ENCODE peak calls at places on chromosomes 5 and 9, in eight cellular contexts. One of them, this sample, is unnamed.

GRCh38 chr9:89038354-89039091 is 47.3 kb downstream of the S1PR3 start:
- DNase-seq in A549: no peak
- DNase-seq in WTC11: no peak
- DNase-seq in SK-N-SH: no peak
- DNase-seq in K562: no peak
- DNase-seq in HepG2: no peak
- DNase-seq in IMR-90: peak; percentile 97
- DNase-seq in H1: no peak
- DNase-seq in this sample: no peak

GRCh38 chr9:126337690-126338426 is 11.2 kb downstream of the MVB12B start:
- DNase-seq in A549: no peak
- DNase-seq in K562: no peak
- DNase-seq in WTC11: no peak
- DNase-seq in SK-N-SH: no peak
- DNase-seq in H1: no peak
- DNase-seq in IMR-90: no peak
- DNase-seq in HepG2: no peak
- DNase-seq in this sample: no peak

GRCh38 chr5:10674582-10674981 is 86.5 kb downstream of the DAP start:
- DNase-seq in HepG2: no peak
- DNase-seq in SK-N-SH: no peak
- DNase-seq in A549: no peak
- DNase-seq in K562: no peak
- DNase-seq in H1: no peak
- DNase-seq in IMR-90: no peak
- DNase-seq in WTC11: no peak
- DNase-seq in this sample: no peak

GRCh38 chr9:100091650-100092049 is 7.2 kb downstream of the ERP44 start:
- DNase-seq in WTC11: no peak
- DNase-seq in K562: no peak
- DNase-seq in IMR-90: no peak
- DNase-seq in H1: no peak
- DNase-seq in A549: no peak
- DNase-seq in HepG2: no peak
- DNase-seq in SK-N-SH: no peak
- DNase-seq in this sample: no peak

GRCh38 chr9:91474656-91475055 is 51.0 kb upstream of the NFIL3 start:
- DNase-seq in IMR-90: peak; percentile 73
- DNase-seq in A549: no peak
- DNase-seq in HepG2: no peak
- DNase-seq in K562: no peak
- DNase-seq in H1: no peak
- DNase-seq in WTC11: no peak
- DNase-seq in SK-N-SH: no peak
- DNase-seq in this sample: no peak

GRCh38 chr9:91818647-91819403 is 131.2 kb downstream of the ROR2 start:
- DNase-seq in WTC11: no peak
- DNase-seq in K562: no peak
- DNase-seq in IMR-90: no peak
- DNase-seq in SK-N-SH: no peak
- DNase-seq in HepG2: no peak
- DNase-seq in A549: no peak
- DNase-seq in H1: no peak
- DNase-seq in this sample: no peak

GRCh38 chr5:78103226-78103722 is 191.2 kb downstream of the AP3B1 start:
- DNase-seq in IMR-90: no peak
- DNase-seq in H1: no peak
- DNase-seq in HepG2: no peak
- DNase-seq in K562: no peak
- DNase-seq in SK-N-SH: no peak
- DNase-seq in A549: no peak
- DNase-seq in WTC11: no peak
- DNase-seq in this sample: no peak

GRCh38 chr9:108525214-108525613 is 330.6 kb downstream of the ACTL7B start:
- DNase-seq in IMR-90: no peak
- DNase-seq in WTC11: no peak
- DNase-seq in K562: no peak
- DNase-seq in SK-N-SH: no peak
- DNase-seq in A549: no peak
- DNase-seq in HepG2: no peak
- DNase-seq in H1: no peak
- DNase-seq in this sample: no peak

GRCh38 chr5:65213921-65214525 is 267.7 kb downstream of the ADAMTS6 start:
- DNase-seq in IMR-90: peak; percentile 39
- DNase-seq in SK-N-SH: peak; percentile 46
- DNase-seq in WTC11: peak; percentile 30
- DNase-seq in H1: peak; percentile 13
- DNase-seq in HepG2: peak; percentile 41
- DNase-seq in A549: peak; percentile 53
- DNase-seq in K562: peak; percentile 10
- DNase-seq in this sample: no peak

GRCh38 chr5:176614805-176615478 is 5.0 kb upstream of the GPRIN1 start:
- DNase-seq in H1: no peak
- DNase-seq in WTC11: no peak
- DNase-seq in K562: no peak
- DNase-seq in SK-N-SH: no peak
- DNase-seq in HepG2: no peak
- DNase-seq in A549: no peak
- DNase-seq in IMR-90: peak; percentile 88
- DNase-seq in this sample: no peak

GRCh38 chr9:137416006-137416562 is 6.9 kb downstream of the EXD3 start:
- DNase-seq in HepG2: no peak
- DNase-seq in IMR-90: no peak
- DNase-seq in SK-N-SH: no peak
- DNase-seq in K562: no peak
- DNase-seq in H1: no peak
- DNase-seq in WTC11: no peak
- DNase-seq in A549: no peak
- DNase-seq in this sample: no peak

GRCh38 chr5:151602806-151603205 is 11.7 kb upstream of the FAT2 start:
- DNase-seq in A549: no peak
- DNase-seq in K562: no peak
- DNase-seq in SK-N-SH: no peak
- DNase-seq in IMR-90: no peak
- DNase-seq in HepG2: no peak
- DNase-seq in WTC11: no peak
- DNase-seq in H1: no peak
- DNase-seq in this sample: no peak

GRCh38 chr5:35811108-35811741 is 45.5 kb upstream of the IL7R start:
- DNase-seq in HepG2: no peak
- DNase-seq in IMR-90: peak; percentile 47
- DNase-seq in H1: no peak
- DNase-seq in K562: no peak
- DNase-seq in WTC11: no peak
- DNase-seq in SK-N-SH: no peak
- DNase-seq in A549: no peak
- DNase-seq in this sample: no peak

GRCh38 chr9:105070176-105070575 is 142.2 kb upstream of the ABCA1 start:
- DNase-seq in SK-N-SH: no peak
- DNase-seq in K562: no peak
- DNase-seq in IMR-90: no peak
- DNase-seq in A549: no peak
- DNase-seq in H1: no peak
- DNase-seq in HepG2: no peak
- DNase-seq in WTC11: no peak
- DNase-seq in this sample: no peak

GRCh38 chr9:33686942-33687341 is 108.4 kb upstream of the PRSS3 start:
- DNase-seq in H1: no peak
- DNase-seq in A549: no peak
- DNase-seq in WTC11: no peak
- DNase-seq in IMR-90: no peak
- DNase-seq in HepG2: no peak
- DNase-seq in SK-N-SH: no peak
- DNase-seq in K562: no peak
- DNase-seq in this sample: no peak

GRCh38 chr5:112917453-112918005 is 4.5 kb downstream of the REEP5 start:
- DNase-seq in SK-N-SH: peak; percentile 37
- DNase-seq in WTC11: peak; percentile 66
- DNase-seq in IMR-90: peak; percentile 49
- DNase-seq in K562: peak; percentile 51
- DNase-seq in HepG2: peak; percentile 28
- DNase-seq in H1: no peak
- DNase-seq in A549: peak; percentile 42
- DNase-seq in this sample: no peak

GRCh38 chr9:105690742-105691141 is 3.6 kb upstream of the TMEM38B start:
- DNase-seq in IMR-90: peak; percentile 22
- DNase-seq in H1: no peak
- DNase-seq in A549: peak; percentile 26
- DNase-seq in HepG2: no peak
- DNase-seq in K562: peak; percentile 49
- DNase-seq in WTC11: no peak
- DNase-seq in SK-N-SH: peak; percentile 46
- DNase-seq in this sample: no peak

DNA sequence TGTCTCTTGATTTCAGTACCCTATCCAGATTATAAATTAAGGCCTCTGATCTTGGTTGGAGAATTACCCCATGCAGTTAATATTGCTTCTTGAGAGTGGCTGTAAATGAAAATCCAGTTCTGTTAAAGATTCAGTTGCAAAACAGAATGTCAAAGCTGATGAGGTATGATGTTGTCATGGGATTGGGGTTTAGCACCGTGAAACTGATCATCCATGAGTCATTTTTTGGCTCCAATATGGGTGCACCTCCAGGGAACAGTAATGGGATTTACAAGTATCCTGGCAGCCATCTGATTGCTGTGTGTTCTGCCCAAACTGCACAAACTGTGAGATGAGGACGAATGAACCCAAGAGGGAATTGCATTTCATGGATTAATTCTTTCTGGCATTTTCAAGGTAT is 214.8 kb downstream of the GAS1 start:
- DNase-seq in IMR-90: peak; percentile 92
- DNase-seq in H1: no peak
- DNase-seq in HepG2: no peak
- DNase-seq in WTC11: no peak
- DNase-seq in SK-N-SH: no peak
- DNase-seq in K562: no peak
- DNase-seq in A549: no peak
- DNase-seq in this sample: no peak
- TF ChIP-seq USF2 in IMR-90: no peak
- TF ChIP-seq USF2 in H1: no peak
- TF ChIP-seq USF2 in HepG2: no peak
- TF ChIP-seq USF2 in WTC11: no peak
- TF ChIP-seq USF2 in SK-N-SH: no peak
- TF ChIP-seq USF2 in K562: no peak
- TF ChIP-seq USF2 in A549: no peak
- TF ChIP-seq USF2 in this sample: no peak

DNA sequence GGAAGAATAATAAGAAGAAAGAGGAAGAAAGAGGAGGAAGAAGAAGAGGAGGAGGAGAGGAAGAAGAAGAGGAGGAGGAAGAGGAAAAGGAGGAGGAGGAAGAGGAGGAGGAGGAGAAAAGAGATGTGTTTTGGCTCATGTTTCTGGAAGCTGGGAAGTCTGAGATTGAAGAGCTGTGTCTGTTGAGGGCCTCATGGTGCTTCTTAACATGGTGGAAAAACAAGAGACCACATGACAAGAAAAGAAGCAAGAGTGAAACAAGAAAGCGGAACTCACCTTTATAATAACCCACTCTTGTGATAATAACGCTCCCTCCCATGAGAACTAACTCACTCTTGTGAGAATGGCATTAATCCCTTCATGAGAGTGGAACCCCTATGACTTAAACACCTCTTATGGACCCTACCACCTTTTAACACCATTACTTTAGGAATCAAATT is 36.1 kb upstream of the RANBP6 start:
- DNase-seq in HepG2: no peak
- DNase-seq in WTC11: no peak
- DNase-seq in IMR-90: no peak
- DNase-seq in H1: no peak
- DNase-seq in K562: no peak
- DNase-seq in SK-N-SH: no peak
- DNase-seq in A549: no peak
- DNase-seq in this sample: peak; percentile 75
- TF ChIP-seq USF2 in HepG2: no peak
- TF ChIP-seq USF2 in WTC11: no peak
- TF ChIP-seq USF2 in IMR-90: no peak
- TF ChIP-seq USF2 in H1: no peak
- TF ChIP-seq USF2 in K562: no peak
- TF ChIP-seq USF2 in SK-N-SH: no peak
- TF ChIP-seq USF2 in A549: no peak
- TF ChIP-seq USF2 in this sample: peak; percentile 39

GRCh38 chr5:158877124-158877581 is 222.6 kb downstream of the EBF1 start:
- DNase-seq in HepG2: no peak
- DNase-seq in A549: peak; percentile 16
- DNase-seq in WTC11: no peak
- DNase-seq in SK-N-SH: no peak
- DNase-seq in H1: no peak
- DNase-seq in IMR-90: no peak
- DNase-seq in K562: no peak
- DNase-seq in this sample: no peak

GRCh38 chr5:158874814-158875213 is 224.9 kb downstream of the EBF1 start:
- DNase-seq in IMR-90: no peak
- DNase-seq in WTC11: no peak
- DNase-seq in A549: no peak
- DNase-seq in SK-N-SH: no peak
- DNase-seq in K562: no peak
- DNase-seq in HepG2: no peak
- DNase-seq in H1: no peak
- DNase-seq in this sample: no peak

GRCh38 chr5:158876263-158876942 is 223.3 kb downstream of the EBF1 start:
- DNase-seq in HepG2: no peak
- DNase-seq in K562: no peak
- DNase-seq in WTC11: no peak
- DNase-seq in SK-N-SH: no peak
- DNase-seq in A549: no peak
- DNase-seq in IMR-90: no peak
- DNase-seq in H1: no peak
- DNase-seq in this sample: no peak

GRCh38 chr5:158874343-158874742 is 225.4 kb downstream of the EBF1 start:
- DNase-seq in SK-N-SH: no peak
- DNase-seq in H1: no peak
- DNase-seq in WTC11: no peak
- DNase-seq in IMR-90: no peak
- DNase-seq in K562: no peak
- DNase-seq in A549: no peak
- DNase-seq in HepG2: no peak
- DNase-seq in this sample: no peak

DNA sequence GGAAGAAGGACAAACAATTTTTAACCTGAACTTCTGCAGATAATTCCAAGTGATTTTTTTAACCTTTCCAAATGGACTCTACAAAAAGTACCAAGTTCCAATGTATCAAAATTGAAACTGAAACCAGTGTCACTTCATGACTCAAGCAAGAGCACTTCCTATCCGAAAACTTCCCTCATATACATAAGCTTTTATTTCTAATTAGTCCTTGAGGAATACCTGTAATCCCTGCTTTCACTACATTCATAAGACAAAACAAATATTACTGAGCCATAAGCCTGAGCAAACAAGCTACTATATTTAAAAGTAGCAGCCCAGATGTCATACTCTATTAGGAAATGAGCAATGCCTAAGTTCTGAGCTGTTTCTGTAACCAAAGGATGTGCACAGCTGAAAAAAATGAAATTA is 224.4 kb downstream of the EBF1 start:
- DNase-seq in IMR-90: peak; percentile 4
- DNase-seq in HepG2: no peak
- DNase-seq in H1: no peak
- DNase-seq in K562: no peak
- DNase-seq in A549: no peak
- DNase-seq in SK-N-SH: no peak
- DNase-seq in WTC11: no peak
- DNase-seq in this sample: no peak
- TF ChIP-seq USF2 in IMR-90: no peak
- TF ChIP-seq USF2 in HepG2: no peak
- TF ChIP-seq USF2 in H1: no peak
- TF ChIP-seq USF2 in K562: no peak
- TF ChIP-seq USF2 in A549: no peak
- TF ChIP-seq USF2 in SK-N-SH: no peak
- TF ChIP-seq USF2 in WTC11: no peak
- TF ChIP-seq USF2 in this sample: no peak

GRCh38 chr5:80592761-80593160 is 22.7 kb upstream of the ANKRD34B start:
- DNase-seq in HepG2: peak; percentile 24
- DNase-seq in IMR-90: no peak
- DNase-seq in WTC11: no peak
- DNase-seq in H1: no peak
- DNase-seq in SK-N-SH: no peak
- DNase-seq in K562: no peak
- DNase-seq in A549: no peak
- DNase-seq in this sample: no peak
- TF ChIP-seq USF2 in HepG2: no peak
- TF ChIP-seq USF2 in IMR-90: no peak
- TF ChIP-seq USF2 in WTC11: no peak
- TF ChIP-seq USF2 in H1: no peak
- TF ChIP-seq USF2 in SK-N-SH: no peak
- TF ChIP-seq USF2 in K562: no peak
- TF ChIP-seq USF2 in A549: no peak
- TF ChIP-seq USF2 in this sample: no peak

This sample was measured in GM12878.